ENCODE peak calls at places on chromosome X, in four cellular contexts. One of them, this sample, is unnamed.

GRCh38 chrX:103539695-103540094 is 20.4 kb upstream of the RAB40A start:
- DNase-seq in A549: no peak
- DNase-seq in AG04450: no peak
- DNase-seq in pancreas: no peak
- DNase-seq in this sample: no peak

GRCh38 chrX:28981952-28982351 is 394.7 kb downstream of the IL1RAPL1 start:
- DNase-seq in A549: no peak
- DNase-seq in AG04450: no peak
- DNase-seq in pancreas: no peak
- DNase-seq in this sample: no peak

GRCh38 chrX:98422530-98422929 is 1538.8 kb downstream of the RPA4 start:
- DNase-seq in A549: no peak
- DNase-seq in AG04450: no peak
- DNase-seq in pancreas: no peak
- DNase-seq in this sample: no peak

GRCh38 chrX:7019555-7019954 is 128.0 kb upstream of the STS start:
- DNase-seq in A549: no peak
- DNase-seq in AG04450: no peak
- DNase-seq in pancreas: no peak
- DNase-seq in this sample: no peak

GRCh38 chrX:101507986-101508385 is 22.7 kb downstream of the ARMCX4 start:
- DNase-seq in A549: no peak
- DNase-seq in AG04450: no peak
- DNase-seq in pancreas: no peak
- DNase-seq in this sample: no peak

GRCh38 chrX:68292471-68292870 is 140.8 kb downstream of the OPHN1 start:
- DNase-seq in A549: no peak
- DNase-seq in AG04450: no peak
- DNase-seq in pancreas: no peak
- DNase-seq in this sample: no peak

GRCh38 chrX:130419263-130419662 is 17.5 kb downstream of the RBMX2 start:
- DNase-seq in A549: no peak
- DNase-seq in AG04450: no peak
- DNase-seq in pancreas: no peak
- DNase-seq in this sample: no peak

GRCh38 chrX:104432321-104432720 is 133.7 kb upstream of the IL1RAPL2 start:
- DNase-seq in A549: peak
- DNase-seq in AG04450: no peak
- DNase-seq in pancreas: no peak
- DNase-seq in this sample: no peak

GRCh38 chrX:143635915-143636314 is at the start of gene SLITRK4:
- DNase-seq in A549: no peak
- DNase-seq in AG04450: no peak
- DNase-seq in pancreas: peak
- DNase-seq in this sample: no peak

GRCh38 chrX:103376979-103377324 is 614 bp downstream of the BEX3 start:
- DNase-seq in A549: peak
- DNase-seq in AG04450: no peak
- DNase-seq in pancreas: no peak
- DNase-seq in this sample: no peak

GRCh38 chrX:19382500-19383145 is 38.9 kb downstream of the PDHA1 start:
- DNase-seq in A549: peak
- DNase-seq in AG04450: no peak
- DNase-seq in pancreas: peak
- DNase-seq in this sample: no peak
- TF ChIP-seq CTCF in A549: peak
- TF ChIP-seq CTCF in AG04450: peak
- TF ChIP-seq CTCF in pancreas: no peak
- TF ChIP-seq CTCF in this sample: no peak

DNA sequence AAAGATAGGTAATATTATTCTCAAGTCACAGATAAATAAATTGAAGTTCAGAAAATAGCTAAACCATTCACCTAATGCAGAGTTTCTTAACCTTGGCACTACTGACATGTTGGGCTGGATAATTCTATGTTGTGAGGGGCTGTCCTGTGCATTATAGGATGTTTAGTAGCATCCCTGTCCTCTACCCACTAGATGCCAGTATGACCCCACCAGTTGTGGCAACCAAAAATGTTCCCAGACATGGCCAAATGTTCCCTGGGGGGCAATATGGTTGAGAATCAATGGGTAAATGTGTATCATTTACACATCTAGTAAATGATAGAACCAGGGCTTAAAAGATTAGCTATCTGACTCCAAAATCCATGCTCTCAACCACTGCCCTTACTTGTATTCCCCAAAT is 140.9 kb downstream of the COL4A6 start:
- DNase-seq in A549: no peak
- DNase-seq in AG04450: no peak
- DNase-seq in pancreas: no peak
- DNase-seq in this sample: no peak
- TF ChIP-seq CTCF in A549: no peak
- TF ChIP-seq CTCF in AG04450: no peak
- TF ChIP-seq CTCF in pancreas: no peak
- TF ChIP-seq CTCF in this sample: no peak

GRCh38 chrX:39477438-39478120 is 620.2 kb downstream of the BCOR start:
- DNase-seq in A549: no peak
- DNase-seq in AG04450: no peak
- DNase-seq in pancreas: peak
- DNase-seq in this sample: no peak
- TF ChIP-seq CTCF in A549: no peak
- TF ChIP-seq CTCF in AG04450: peak
- TF ChIP-seq CTCF in pancreas: no peak
- TF ChIP-seq CTCF in this sample: no peak

GRCh38 chrX:136339702-136340101 is 38.9 kb downstream of the ADGRG4 start:
- DNase-seq in A549: no peak
- DNase-seq in AG04450: no peak
- DNase-seq in pancreas: no peak
- DNase-seq in this sample: no peak

DNA sequence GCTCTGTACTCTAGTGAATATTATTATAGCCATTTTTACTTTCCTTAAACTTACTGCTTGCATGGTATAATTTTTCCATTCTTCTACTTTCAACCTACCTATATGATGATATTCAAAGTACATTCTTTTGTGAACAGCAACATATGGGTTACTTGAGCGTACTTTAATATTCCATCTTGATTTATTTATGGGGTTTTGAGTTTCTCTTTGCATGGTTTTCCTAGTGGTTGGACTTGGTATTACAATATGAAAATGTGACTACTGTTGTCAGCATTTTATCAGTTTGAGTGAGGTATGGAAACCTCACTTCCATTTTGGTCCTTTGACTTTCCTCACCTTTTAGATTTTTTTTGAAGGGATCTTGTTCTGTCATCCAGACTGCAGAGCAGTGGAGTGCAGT is 35.9 kb downstream of the ADGRG4 start:
- DNase-seq in A549: peak
- DNase-seq in AG04450: no peak
- DNase-seq in pancreas: no peak
- DNase-seq in this sample: no peak
- TF ChIP-seq CTCF in A549: no peak
- TF ChIP-seq CTCF in AG04450: peak
- TF ChIP-seq CTCF in pancreas: no peak
- TF ChIP-seq CTCF in this sample: no peak

DNA sequence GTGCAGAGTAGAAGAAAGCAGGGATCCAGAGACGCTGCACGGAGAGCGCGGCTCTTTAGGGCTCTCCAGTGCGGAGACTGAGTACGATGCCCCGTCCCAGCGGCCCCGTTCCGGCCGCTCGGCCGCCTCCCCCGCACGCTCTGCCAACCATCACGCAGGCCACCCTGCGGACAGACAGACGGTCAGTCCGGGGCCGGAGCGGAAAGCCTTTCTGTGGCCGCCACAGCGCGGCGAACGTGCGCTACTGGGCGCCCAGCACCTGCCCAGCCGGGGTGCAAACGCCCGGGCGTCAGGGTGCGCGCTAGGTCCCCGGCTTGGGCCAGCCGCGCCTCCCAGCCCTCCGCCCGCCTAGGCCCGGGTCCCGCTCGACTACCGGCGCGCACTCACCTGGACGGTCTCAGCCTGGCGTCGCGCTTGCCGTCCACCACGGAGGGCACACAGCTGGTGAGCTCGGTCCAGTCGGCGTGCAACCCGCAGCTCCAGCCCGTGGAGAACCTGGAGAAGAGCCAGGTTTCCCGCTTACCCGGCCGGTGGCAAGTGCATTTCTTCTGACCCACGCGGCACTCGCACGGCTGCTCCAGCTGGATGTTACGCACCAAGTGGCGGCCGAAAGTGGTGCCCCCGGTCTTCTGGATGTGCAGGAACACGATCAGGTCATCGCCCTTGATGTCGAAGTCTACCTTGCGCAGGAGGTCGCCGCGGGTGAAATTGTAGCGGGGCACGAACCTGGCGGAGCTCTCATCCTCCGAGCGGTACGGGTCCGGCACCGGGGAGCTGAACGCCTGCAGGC is 1.8 kb downstream of the HS6ST2 start:
- DNase-seq in A549: peak
- DNase-seq in AG04450: no peak
- DNase-seq in pancreas: no peak
- DNase-seq in this sample: no peak
- TF ChIP-seq CTCF in A549: no peak
- TF ChIP-seq CTCF in AG04450: no peak
- TF ChIP-seq CTCF in pancreas: no peak
- TF ChIP-seq CTCF in this sample: no peak

GRCh38 chrX:30308263-30309138 is 689 bp downstream of the NR0B1 start:
- DNase-seq in A549: peak
- DNase-seq in AG04450: no peak
- DNase-seq in pancreas: no peak
- DNase-seq in this sample: no peak
- TF ChIP-seq CTCF in A549: peak
- TF ChIP-seq CTCF in AG04450: peak
- TF ChIP-seq CTCF in pancreas: no peak
- TF ChIP-seq CTCF in this sample: no peak

DNA sequence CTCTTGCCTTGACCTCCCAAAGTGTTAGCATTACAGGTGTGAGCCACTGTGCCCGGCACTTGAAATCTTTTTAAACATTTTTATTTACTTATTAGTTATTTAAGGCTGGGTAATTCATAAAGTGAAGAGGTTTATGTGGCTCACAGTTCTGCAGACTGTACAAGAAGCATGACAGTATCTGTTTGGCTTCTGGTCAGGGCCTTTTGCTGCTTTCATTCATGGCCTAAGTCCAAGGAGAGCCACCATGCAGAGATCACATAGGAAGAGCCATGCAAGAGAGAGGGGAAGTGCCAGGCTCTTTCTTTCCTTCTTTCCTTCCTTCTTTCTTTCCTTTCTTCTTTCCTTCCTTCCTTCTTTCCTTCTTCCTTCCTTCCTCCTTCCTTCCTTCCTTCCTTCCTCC is 10.2 kb upstream of the GPKOW start:
- DNase-seq in A549: no peak
- DNase-seq in AG04450: no peak
- DNase-seq in pancreas: no peak
- DNase-seq in this sample: no peak
- TF ChIP-seq CTCF in A549: no peak
- TF ChIP-seq CTCF in AG04450: no peak
- TF ChIP-seq CTCF in pancreas: no peak
- TF ChIP-seq CTCF in this sample: no peak

DNA sequence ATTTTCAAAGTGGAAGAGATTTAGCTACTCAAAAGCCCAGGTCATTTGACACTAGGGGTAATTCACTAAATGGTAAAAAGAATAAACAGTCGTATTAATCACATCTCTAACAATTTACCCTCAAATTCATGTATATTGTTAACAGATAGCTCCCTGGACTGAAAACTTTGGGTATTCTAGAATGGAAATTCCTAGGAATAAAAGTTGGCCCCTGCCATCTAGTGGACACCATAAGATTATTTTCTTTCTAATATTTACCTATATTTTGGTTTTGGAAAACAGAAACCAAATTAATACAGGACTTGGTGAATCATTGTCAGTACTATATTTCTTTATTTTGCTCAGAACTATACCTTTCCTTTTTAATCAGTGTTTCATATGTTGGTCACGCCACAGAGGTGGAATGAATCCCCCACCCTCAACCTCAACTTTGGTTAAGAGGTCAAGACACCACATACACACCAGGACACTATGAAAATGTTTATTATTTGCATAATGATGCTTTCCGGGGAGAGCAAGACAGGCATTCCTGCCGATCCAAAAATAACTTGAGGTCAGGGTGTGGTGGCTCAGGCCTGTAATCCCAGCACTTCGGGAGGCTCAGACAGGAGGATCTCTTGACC is 96.2 kb upstream of the APOOL start:
- DNase-seq in A549: peak
- DNase-seq in AG04450: no peak
- DNase-seq in pancreas: no peak
- DNase-seq in this sample: no peak
- TF ChIP-seq CTCF in A549: no peak
- TF ChIP-seq CTCF in AG04450: peak
- TF ChIP-seq CTCF in pancreas: no peak
- TF ChIP-seq CTCF in this sample: no peak

GRCh38 chrX:19814778-19815177 is 72.6 kb downstream of the SH3KBP1 start:
- DNase-seq in A549: no peak
- DNase-seq in AG04450: no peak
- DNase-seq in pancreas: no peak
- DNase-seq in this sample: no peak

GRCh38 chrX:19810809-19811208 is 76.6 kb downstream of the SH3KBP1 start:
- DNase-seq in A549: no peak
- DNase-seq in AG04450: no peak
- DNase-seq in pancreas: no peak
- DNase-seq in this sample: no peak

GRCh38 chrX:19811807-19812604 is 75.4 kb downstream of the SH3KBP1 start:
- DNase-seq in A549: no peak
- DNase-seq in AG04450: peak
- DNase-seq in pancreas: no peak
- DNase-seq in this sample: no peak

GRCh38 chrX:19810370-19810769 is 77.0 kb downstream of the SH3KBP1 start:
- DNase-seq in A549: no peak
- DNase-seq in AG04450: no peak
- DNase-seq in pancreas: no peak
- DNase-seq in this sample: no peak

DNA sequence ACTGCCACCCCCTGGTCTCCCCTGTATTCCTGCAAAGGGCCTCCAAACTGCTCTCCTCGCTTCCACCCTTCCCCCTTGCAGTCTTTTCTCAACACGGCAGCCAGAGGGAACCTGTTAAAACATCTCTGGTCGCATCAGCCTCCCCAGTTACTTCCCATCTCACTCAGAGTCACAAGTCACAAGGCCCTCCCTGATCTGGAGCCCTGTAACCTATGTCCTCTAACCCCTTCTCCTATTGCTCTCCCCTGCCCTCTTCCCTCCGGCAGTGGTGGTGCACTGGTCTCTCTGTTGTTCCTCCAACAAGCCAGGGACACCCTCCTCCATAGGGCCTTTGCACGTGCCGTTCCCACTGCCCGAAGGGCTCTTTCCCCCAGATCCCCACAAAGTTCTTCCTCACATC is 73.2 kb downstream of the SH3KBP1 start:
- DNase-seq in A549: peak
- DNase-seq in AG04450: no peak
- DNase-seq in pancreas: no peak
- DNase-seq in this sample: no peak
- TF ChIP-seq CTCF in A549: no peak
- TF ChIP-seq CTCF in AG04450: no peak
- TF ChIP-seq CTCF in pancreas: no peak
- TF ChIP-seq CTCF in this sample: no peak

This sample was measured in activated B cell treated with CpG ODN at 0.5 μM for 24 hours.